ENCODE peak calls at places on chromosomes 3 and 15, in four cellular contexts. One of them, this sample, is unnamed. For H3K27me3, the result is how much of the 10 kb centered on the place peaks cover.

GRCh38 chr3:183697610-183698317 is at the start of gene YEATS2:
- DNase-seq in tibial nerve: no peak
- DNase-seq in psoas muscle: peak
- DNase-seq in ovary: peak
- DNase-seq in this sample: peak

GRCh38 chr15:100001405-100001804 is 268.2 kb upstream of the LYSMD4 start:
- DNase-seq in tibial nerve: no peak
- DNase-seq in psoas muscle: no peak
- DNase-seq in ovary: no peak
- DNase-seq in this sample: peak

GRCh38 chr3:138327831-138328230 is 1.8 kb downstream of the NME9 start:
- DNase-seq in tibial nerve: no peak
- DNase-seq in psoas muscle: no peak
- DNase-seq in ovary: no peak
- DNase-seq in this sample: no peak

GRCh38 chr3:56928379-56929068 is 126.8 kb upstream of the ARHGEF3 start:
- DNase-seq in tibial nerve: no peak
- DNase-seq in psoas muscle: no peak
- DNase-seq in ovary: no peak
- DNase-seq in this sample: no peak

GRCh38 chr15:77827860-77828259 is 195.1 kb upstream of the LINGO1 start:
- DNase-seq in tibial nerve: no peak
- DNase-seq in psoas muscle: no peak
- DNase-seq in ovary: no peak
- DNase-seq in this sample: no peak

GRCh38 chr15:94263341-94264273 is 32.2 kb downstream of the MCTP2 start:
- DNase-seq in tibial nerve: no peak
- DNase-seq in psoas muscle: no peak
- DNase-seq in ovary: no peak
- DNase-seq in this sample: no peak

GRCh38 chr15:57035664-57036063 is 117.2 kb downstream of the TCF12 start:
- DNase-seq in tibial nerve: no peak
- DNase-seq in psoas muscle: no peak
- DNase-seq in ovary: no peak
- DNase-seq in this sample: no peak

GRCh38 chr3:181329024-181329423 is 339.5 kb upstream of the DNAJC19 start:
- DNase-seq in tibial nerve: no peak
- DNase-seq in psoas muscle: no peak
- DNase-seq in ovary: no peak
- DNase-seq in this sample: no peak

GRCh38 chr3:99895706-99896441 is 78.2 kb downstream of the CMSS1 start:
- DNase-seq in tibial nerve: no peak
- DNase-seq in psoas muscle: no peak
- DNase-seq in ovary: no peak
- DNase-seq in this sample: no peak

GRCh38 chr3:182818296-182818978 is 25.1 kb downstream of the ATP11B start:
- DNase-seq in tibial nerve: no peak
- DNase-seq in psoas muscle: no peak
- DNase-seq in ovary: no peak
- DNase-seq in this sample: no peak

GRCh38 chr3:41682996-41683395 is 278.9 kb downstream of the ULK4 start:
- DNase-seq in tibial nerve: no peak
- DNase-seq in psoas muscle: no peak
- DNase-seq in ovary: no peak
- DNase-seq in this sample: no peak

GRCh38 chr3:125683067-125683844 is 88.0 kb upstream of the OSBPL11 start:
- DNase-seq in tibial nerve: no peak
- DNase-seq in psoas muscle: no peak
- DNase-seq in ovary: no peak
- DNase-seq in this sample: peak

GRCh38 chr15:80559761-80560160 is 135.3 kb upstream of the ABHD17C start:
- DNase-seq in tibial nerve: no peak
- DNase-seq in psoas muscle: no peak
- DNase-seq in ovary: no peak
- DNase-seq in this sample: no peak

GRCh38 chr3:15405448-15406050 is 21.8 kb downstream of the METTL6 start:
- DNase-seq in tibial nerve: no peak
- DNase-seq in psoas muscle: no peak
- DNase-seq in ovary: no peak
- DNase-seq in this sample: no peak

GRCh38 chr3:105868450-105868744 is 415 bp downstream of the CBLB start:
- DNase-seq in tibial nerve: peak
- DNase-seq in psoas muscle: peak
- DNase-seq in ovary: peak
- DNase-seq in this sample: peak

GRCh38 chr3:3689601-3690375 is 109.4 kb upstream of the LRRN1 start:
- DNase-seq in tibial nerve: no peak
- DNase-seq in psoas muscle: no peak
- DNase-seq in ovary: no peak
- DNase-seq in this sample: no peak

GRCh38 chr15:99454107-99454809 is 111.5 kb upstream of the MEF2A start:
- DNase-seq in tibial nerve: no peak
- DNase-seq in psoas muscle: no peak
- DNase-seq in ovary: no peak
- DNase-seq in this sample: no peak

GRCh38 chr15:40510201-40510600 is 39.4 kb downstream of the CHST14 start:
- DNase-seq in tibial nerve: no peak
- DNase-seq in psoas muscle: no peak
- DNase-seq in ovary: no peak
- DNase-seq in this sample: no peak

GRCh38 chr15:43465105-43465504 is 27.9 kb downstream of the TP53BP1 start:
- DNase-seq in tibial nerve: no peak
- DNase-seq in psoas muscle: no peak
- DNase-seq in ovary: no peak
- DNase-seq in this sample: no peak

GRCh38 chr3:165181556-165181955 is 14.6 kb downstream of the SLITRK3 start:
- DNase-seq in tibial nerve: no peak
- DNase-seq in psoas muscle: no peak
- DNase-seq in ovary: no peak
- DNase-seq in this sample: no peak

GRCh38 chr3:3134750-3135448 is 8.2 kb downstream of the TRNT1 start:
- DNase-seq in tibial nerve: no peak
- DNase-seq in psoas muscle: no peak
- DNase-seq in ovary: no peak
- DNase-seq in this sample: no peak

GRCh38 chr3:42704136-42704841 is 1.7 kb upstream of the HHATL start:
- DNase-seq in tibial nerve: no peak
- DNase-seq in psoas muscle: no peak
- DNase-seq in ovary: no peak
- DNase-seq in this sample: peak

GRCh38 chr3:47380026-47380600 is 708 bp upstream of the PTPN23 start:
- DNase-seq in tibial nerve: no peak
- DNase-seq in psoas muscle: no peak
- DNase-seq in ovary: no peak
- DNase-seq in this sample: no peak

GRCh38 chr3:40116478-40117162 is 192.9 kb upstream of the EIF1B start:
- DNase-seq in tibial nerve: no peak
- DNase-seq in psoas muscle: no peak
- DNase-seq in ovary: no peak
- DNase-seq in this sample: no peak

GRCh38 chr3:179981646-179982045 is 55.1 kb downstream of the PEX5L start:
- DNase-seq in tibial nerve: no peak
- DNase-seq in psoas muscle: no peak
- DNase-seq in ovary: no peak
- DNase-seq in this sample: no peak

GRCh38 chr15:75237316-75237982 is 20.7 kb upstream of the GOLGA6C start:
- DNase-seq in tibial nerve: no peak
- DNase-seq in psoas muscle: peak
- DNase-seq in ovary: no peak
- DNase-seq in this sample: peak

GRCh38 chr3:183122257-183122932 is 23.1 kb upstream of the MCCC1 start:
- DNase-seq in tibial nerve: no peak
- DNase-seq in psoas muscle: no peak
- DNase-seq in ovary: no peak
- DNase-seq in this sample: no peak

GRCh38 chr3:170410428-170411029 is 8.1 kb upstream of the CLDN11 start:
- DNase-seq in tibial nerve: no peak
- DNase-seq in psoas muscle: no peak
- DNase-seq in ovary: no peak
- DNase-seq in this sample: no peak

GRCh38 chr3:138470687-138471086 is 36.3 kb downstream of the ESYT3 start:
- DNase-seq in tibial nerve: no peak
- DNase-seq in psoas muscle: no peak
- DNase-seq in ovary: no peak
- DNase-seq in this sample: no peak

GRCh38 chr15:45394681-45395080 is 16.3 kb upstream of the GATM start:
- DNase-seq in tibial nerve: no peak
- DNase-seq in psoas muscle: no peak
- DNase-seq in ovary: no peak
- DNase-seq in this sample: no peak

GRCh38 chr3:35659808-35660207 is 20.5 kb downstream of the ARPP21 start:
- DNase-seq in tibial nerve: no peak
- DNase-seq in psoas muscle: peak
- DNase-seq in ovary: no peak
- DNase-seq in this sample: no peak
- TF ChIP-seq CTCF in tibial nerve: no peak
- TF ChIP-seq CTCF in psoas muscle: no peak
- TF ChIP-seq CTCF in ovary: no peak
- TF ChIP-seq CTCF in this sample: no peak

DNA sequence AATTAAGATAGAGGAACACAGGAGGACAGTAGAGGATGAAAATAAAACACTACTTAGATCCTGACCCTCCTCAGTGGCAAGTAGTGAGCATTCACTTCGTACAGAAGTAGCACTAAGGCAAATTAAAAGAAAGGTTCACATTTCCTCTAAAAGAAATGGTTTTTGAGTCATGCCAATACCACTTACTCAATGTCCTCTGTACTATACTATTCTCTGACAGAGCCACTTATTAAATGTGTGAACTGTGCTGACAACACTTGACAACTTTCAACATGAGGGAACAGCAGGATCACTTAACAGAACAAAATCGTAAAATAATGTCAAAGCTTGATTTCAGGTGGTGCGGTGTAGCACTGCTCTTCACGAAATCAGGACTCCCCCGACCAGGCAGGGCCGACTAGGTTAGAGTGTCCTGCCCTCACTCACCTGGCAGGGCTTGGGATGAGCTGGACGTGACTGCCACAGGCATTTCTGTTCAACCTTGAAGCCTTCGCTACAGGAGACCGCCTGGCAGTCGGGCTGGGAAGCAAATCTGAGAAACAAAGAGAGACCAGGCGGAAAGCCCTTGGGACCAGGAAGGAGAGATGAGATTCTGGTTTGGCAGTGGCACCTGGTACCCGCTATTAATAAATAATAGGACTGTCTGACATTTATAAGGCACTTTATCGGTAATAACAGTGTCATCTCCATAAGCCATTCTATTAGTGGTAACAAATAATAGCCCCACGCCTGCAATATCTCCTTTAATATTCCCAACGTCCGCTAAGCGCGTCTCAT is 602 bp upstream of the SLC27A2 start:
- DNase-seq in tibial nerve: no peak
- DNase-seq in psoas muscle: no peak
- DNase-seq in ovary: no peak
- DNase-seq in this sample: no peak
- H3K27me3 ChIP-seq in tibial nerve: under half
- H3K27me3 ChIP-seq in psoas muscle: under half
- H3K27me3 ChIP-seq in ovary: under half
- H3K27me3 ChIP-seq in this sample: under half

GRCh38 chr3:72289708-72290104 is 504.8 kb upstream of the PROK2 start:
- DNase-seq in tibial nerve: no peak
- DNase-seq in psoas muscle: no peak
- DNase-seq in ovary: no peak
- DNase-seq in this sample: no peak

GRCh38 chr3:72285483-72285882 is 500.5 kb upstream of the PROK2 start:
- DNase-seq in tibial nerve: no peak
- DNase-seq in psoas muscle: no peak
- DNase-seq in ovary: no peak
- DNase-seq in this sample: no peak

GRCh38 chr3:72290859-72291641 is 506.1 kb upstream of the PROK2 start:
- DNase-seq in tibial nerve: no peak
- DNase-seq in psoas muscle: no peak
- DNase-seq in ovary: no peak
- DNase-seq in this sample: no peak

GRCh38 chr3:72287941-72288340 is 503.0 kb upstream of the PROK2 start:
- DNase-seq in tibial nerve: no peak
- DNase-seq in psoas muscle: no peak
- DNase-seq in ovary: no peak
- DNase-seq in this sample: no peak

DNA sequence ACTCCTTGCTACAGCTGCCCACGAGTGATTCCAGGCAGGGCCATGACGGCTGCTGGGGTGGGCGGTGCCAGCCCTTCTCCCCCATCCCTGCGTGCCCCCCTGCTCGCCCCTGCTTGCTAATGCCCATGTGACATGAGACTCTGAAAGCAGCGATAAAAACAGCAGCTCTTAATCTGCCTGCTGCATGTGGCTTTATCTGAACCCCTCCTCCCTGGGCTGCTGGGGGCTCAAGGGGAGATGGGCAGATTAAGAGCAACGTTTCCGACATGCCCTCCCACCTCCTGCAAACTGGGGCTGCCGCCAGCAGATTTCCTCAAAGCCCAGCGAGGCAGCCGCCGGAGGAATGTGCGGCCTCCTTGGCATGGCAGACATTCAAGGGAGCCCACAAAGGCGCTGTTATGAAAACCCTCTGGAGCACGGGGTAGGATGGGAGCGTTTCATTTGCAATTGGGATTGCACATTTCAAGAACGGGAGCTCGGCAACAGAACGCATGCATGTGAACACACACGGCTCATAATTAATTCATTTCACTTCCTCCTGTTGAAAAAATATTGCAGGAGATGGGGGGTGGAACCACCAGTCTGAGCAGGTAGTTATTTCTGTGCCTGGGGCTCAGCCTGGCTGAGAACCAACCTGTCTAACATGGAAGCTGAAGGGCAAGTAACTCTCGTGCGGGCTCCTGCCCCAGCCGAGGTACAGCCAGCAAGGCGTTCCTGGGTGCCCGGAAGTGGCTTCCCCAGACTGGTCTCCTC is 504.2 kb upstream of the PROK2 start:
- DNase-seq in tibial nerve: no peak
- DNase-seq in psoas muscle: no peak
- DNase-seq in ovary: no peak
- DNase-seq in this sample: no peak
- H3K4me3 ChIP-seq in tibial nerve: no peak
- H3K4me3 ChIP-seq in psoas muscle: peak
- H3K4me3 ChIP-seq in ovary: no peak
- H3K4me3 ChIP-seq in this sample: peak

DNA sequence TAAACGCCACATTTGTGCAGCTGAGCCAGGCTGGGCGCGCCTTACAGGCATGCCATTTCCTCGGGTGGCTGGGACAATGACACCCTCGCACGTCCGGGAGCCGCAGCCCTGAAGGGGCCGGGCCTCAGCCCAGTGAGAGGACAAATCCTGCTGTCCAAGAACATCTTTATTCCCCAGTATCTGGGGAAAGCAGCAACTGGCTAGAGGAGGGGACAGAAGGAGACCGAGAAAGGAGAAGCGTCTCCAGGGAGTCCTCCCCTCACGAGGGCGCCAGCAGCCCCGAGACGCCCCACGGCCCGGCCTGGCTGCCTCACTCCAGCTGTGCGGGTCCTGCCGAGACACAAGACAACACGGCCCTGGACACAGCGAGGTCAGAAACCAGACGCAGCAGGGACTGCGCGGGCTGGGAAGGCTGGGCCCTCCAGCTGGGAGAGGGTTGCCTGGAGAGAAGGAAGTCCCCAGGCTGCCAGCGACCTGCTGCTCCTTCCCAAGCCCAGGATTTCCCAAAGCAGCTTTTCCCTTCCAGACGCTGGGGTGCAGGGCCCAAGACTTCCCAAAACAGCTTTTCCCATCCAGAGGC is 130.2 kb downstream of the CHSY1 start:
- DNase-seq in tibial nerve: peak
- DNase-seq in psoas muscle: peak
- DNase-seq in ovary: peak
- DNase-seq in this sample: peak
- TF ChIP-seq CTCF in tibial nerve: no peak
- TF ChIP-seq CTCF in psoas muscle: peak
- TF ChIP-seq CTCF in ovary: no peak
- TF ChIP-seq CTCF in this sample: no peak